ENCODE peak calls at places on chromosomes 4 and X, in seven cellular contexts. M, D, V, T, K, N and Q are unnamed samples. For H3K4me1, the result is how much of the 10 kb centered on the place peaks cover.

GRCh38 chrX:135528756-135529155 is 8.3 kb downstream of the INTS6L start:
- DNase-seq in M (no peak), D (no peak), V (no peak), T (no peak), K (no peak), N (no peak), Q (no peak)

GRCh38 chr4:88027611-88028608 is 20.5 kb downstream of the PKD2 start:
- DNase-seq in M (no peak), D (no peak), V (no peak), T (no peak), K (peak), N (no peak), Q (no peak)

GRCh38 chrX:31497086-31497485 is 425.2 kb upstream of the FTHL17 start:
- DNase-seq in M (no peak), D (no peak), V (no peak), T (no peak), K (peak), N (no peak), Q (no peak)

GRCh38 chr4:53844133-53844532 is 220.3 kb downstream of the CHIC2 start:
- DNase-seq in M (no peak), D (no peak), V (no peak), T (no peak), K (no peak), N (no peak), Q (no peak)

GRCh38 chr4:169102011-169102410 is 92.0 kb upstream of the CBR4 start:
- DNase-seq in M (no peak), D (no peak), V (no peak), T (no peak), K (peak), N (no peak), Q (no peak)

GRCh38 chrX:9859711-9860555 is 73.7 kb downstream of the SHROOM2 start:
- DNase-seq in M (no peak), D (no peak), V (no peak), T (no peak), K (peak), N (no peak), Q (no peak)

GRCh38 chr4:82601242-82602015 is 39.6 kb upstream of the TMEM150C start:
- DNase-seq in M (no peak), D (peak), V (no peak), T (no peak), K (no peak), N (no peak), Q (no peak)

GRCh38 chr4:14857986-14858385 is 144.3 kb upstream of the CPEB2 start:
- DNase-seq in M (no peak), D (no peak), V (no peak), T (no peak), K (no peak), N (no peak), Q (no peak)

GRCh38 chr4:675980-676870 is 1.9 kb downstream of the MYL5 start:
- DNase-seq in M (no peak), D (no peak), V (no peak), T (no peak), K (no peak), N (no peak), Q (peak)

GRCh38 chr4:32140636-32141035 is 1420.5 kb downstream of the PCDH7 start:
- DNase-seq in M (peak), D (no peak), V (no peak), T (no peak), K (peak), N (no peak), Q (no peak)

GRCh38 chrX:47862680-47863079 is 26.0 kb downstream of the ZNF81 start:
- DNase-seq in M (no peak), D (no peak), V (no peak), T (no peak), K (no peak), N (no peak), Q (no peak)

GRCh38 chr4:186554890-186555827 is at the start of gene MTNR1A:
- DNase-seq in M (peak), D (no peak), V (no peak), T (no peak), K (peak), N (no peak), Q (no peak)

GRCh38 chr4:5638976-5639375 is 69.4 kb downstream of the EVC2 start:
- DNase-seq in M (no peak), D (no peak), V (no peak), T (no peak), K (peak), N (no peak), Q (no peak)

GRCh38 chr4:26039950-26040349 is 125.9 kb downstream of the SMIM20 start:
- DNase-seq in M (no peak), D (no peak), V (no peak), T (no peak), K (no peak), N (no peak), Q (no peak)

GRCh38 chr4:168917150-168917779 is 92.8 kb downstream of the CBR4 start:
- DNase-seq in M (peak), D (peak), V (no peak), T (no peak), K (peak), N (no peak), Q (no peak)

DNA sequence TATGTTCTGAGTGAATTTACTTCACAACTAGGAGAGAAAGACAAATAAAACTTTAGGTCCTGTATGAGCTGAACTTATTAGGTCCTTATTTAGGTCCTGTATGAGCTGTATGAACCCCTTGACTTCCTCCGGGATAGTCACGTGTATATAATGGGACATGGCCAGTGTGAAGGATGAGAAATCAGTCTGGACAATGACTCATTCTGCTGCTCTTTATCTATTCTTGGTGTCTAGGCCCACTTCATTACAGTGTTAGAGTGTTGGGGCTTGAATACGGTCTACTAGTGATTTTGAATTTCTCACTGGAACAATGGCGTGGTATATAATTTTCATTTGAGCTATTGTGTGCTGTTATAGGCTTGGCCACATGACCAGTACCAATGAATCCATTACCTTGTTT is 21.9 kb downstream of the STK26 start:
- DNase-seq in M (no peak), D (no peak), V (no peak), T (no peak), K (peak), N (no peak), Q (no peak)
- H3K4me1 ChIP-seq in M (under half), D (under half), V (under half), T (under half), K (under half), N (under half), Q (under half)

GRCh38 chrX:71107245-71107644 is 705 bp upstream of the CXorf65 start:
- DNase-seq in M (no peak), D (no peak), V (no peak), T (no peak), K (no peak), N (no peak), Q (no peak)

GRCh38 chrX:71107762-71108360 is 1.3 kb upstream of the CXorf65 start:
- DNase-seq in M (no peak), D (no peak), V (peak), T (peak), K (no peak), N (peak), Q (no peak)

GRCh38 chrX:71106427-71106826 is at the start of gene CXorf65:
- DNase-seq in M (no peak), D (no peak), V (no peak), T (no peak), K (no peak), N (no peak), Q (no peak)

GRCh38 chrX:71103110-71103983 is 3.2 kb downstream of the CXorf65 start:
- DNase-seq in M (peak), D (no peak), V (peak), T (peak), K (no peak), N (peak), Q (no peak)

GRCh38 chrX:71105638-71106037 is 902 bp downstream of the CXorf65 start:
- DNase-seq in M (no peak), D (no peak), V (peak), T (no peak), K (no peak), N (no peak), Q (no peak)
- H3K4me1 ChIP-seq in M (under half), D (under half), V (half or more), T (under half), K (under half), N (under half), Q (under half)

GRCh38 chr4:8227201-8227770 is 28.2 kb downstream of the SH3TC1 start:
- DNase-seq in M (no peak), D (no peak), V (no peak), T (no peak), K (no peak), N (no peak), Q (peak)
- H3K4me1 ChIP-seq in M (under half), D (under half), V (half or more), T (under half), K (under half), N (under half), Q (under half)

GRCh38 chr4:7900351-7900750 is 39.3 kb downstream of the AFAP1 start:
- DNase-seq in M (no peak), D (no peak), V (no peak), T (no peak), K (no peak), N (peak), Q (no peak)
- H3K4me1 ChIP-seq in M (under half), D (half or more), V (under half), T (under half), K (under half), N (half or more), Q (under half)

DNA sequence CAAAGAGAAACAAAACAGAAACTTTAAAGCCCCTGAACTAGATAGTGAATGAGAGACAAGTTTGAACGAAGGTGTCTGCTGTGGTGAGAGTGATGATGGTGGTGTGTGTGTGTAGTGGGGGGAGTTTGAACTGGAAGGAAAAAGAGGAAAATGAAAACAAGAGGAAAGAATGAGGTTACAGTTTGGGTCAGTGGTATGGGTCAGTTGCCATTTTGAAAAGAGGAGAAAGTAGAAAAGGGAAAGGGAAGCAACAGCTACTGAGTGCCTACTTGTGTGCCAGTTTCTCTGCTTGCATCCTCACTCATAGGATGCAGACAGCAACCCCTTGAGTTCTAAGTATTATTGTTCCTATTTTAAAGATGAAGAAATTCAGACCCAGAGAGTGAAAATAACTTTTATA is 26.0 kb downstream of the NHSL2 start:
- DNase-seq in M (no peak), D (no peak), V (no peak), T (no peak), K (no peak), N (no peak), Q (no peak)
- H3K4me1 ChIP-seq in M (under half), D (under half), V (under half), T (under half), K (under half), N (under half), Q (under half)

GRCh38 chr4:41204400-41204978 is 9.9 kb downstream of the APBB2 start:
- DNase-seq in M (peak), D (no peak), V (no peak), T (peak), K (peak), N (no peak), Q (peak)
- H3K4me1 ChIP-seq in M (under half), D (half or more), V (under half), T (under half), K (under half), N (under half), Q (under half)

GRCh38 chrX:67342138-67342537 is 201.7 kb upstream of the AR start:
- DNase-seq in M (no peak), D (no peak), V (no peak), T (no peak), K (no peak), N (no peak), Q (no peak)
- H3K4me1 ChIP-seq in M (under half), D (under half), V (under half), T (under half), K (under half), N (under half), Q (under half)

DNA sequence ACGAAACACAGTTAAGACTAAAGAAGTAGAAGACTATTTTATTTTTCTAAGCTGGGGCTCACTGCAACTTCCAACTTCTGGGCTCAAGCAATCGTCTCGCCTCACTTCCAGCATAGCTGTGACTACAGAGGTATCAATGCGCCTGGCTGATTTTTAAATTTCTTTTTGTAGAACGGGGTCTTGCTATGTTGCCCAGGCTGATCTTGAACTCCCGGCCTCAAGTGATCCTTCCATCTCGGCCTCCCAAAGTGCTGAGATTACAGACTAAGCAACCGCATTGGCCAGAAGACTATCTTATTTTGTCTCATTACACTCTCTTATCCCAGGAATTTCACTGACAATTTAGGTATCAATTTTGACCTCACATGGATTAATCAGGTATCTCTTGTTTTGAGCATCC is 1.2 kb downstream of the LAMTOR3 start:
- DNase-seq in M (no peak), D (no peak), V (no peak), T (no peak), K (no peak), N (no peak), Q (no peak)
- H3K4me1 ChIP-seq in M (under half), D (half or more), V (under half), T (under half), K (under half), N (under half), Q (under half)

DNA sequence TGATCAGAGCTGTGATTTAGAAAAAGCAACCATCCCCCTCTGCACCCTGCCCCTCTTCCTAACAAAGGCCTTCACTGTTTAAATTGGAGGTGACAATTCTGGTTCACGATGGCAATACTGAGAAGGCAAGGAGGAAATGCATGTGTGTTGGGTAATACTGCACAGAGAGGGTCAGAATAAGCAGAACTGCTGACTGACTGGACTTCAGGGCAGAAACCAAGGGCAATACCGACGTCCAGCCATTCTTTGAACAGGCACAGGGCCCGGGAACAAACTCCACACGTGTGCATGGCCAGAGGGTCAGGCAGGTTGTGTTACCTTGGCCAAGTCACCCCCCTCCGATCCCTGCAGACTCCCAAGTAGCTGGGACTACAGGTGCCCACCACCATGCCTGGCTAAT is 6.0 kb downstream of the ACSL1 start:
- DNase-seq in M (no peak), D (no peak), V (no peak), T (no peak), K (no peak), N (no peak), Q (no peak)
- H3K4me1 ChIP-seq in M (under half), D (half or more), V (under half), T (under half), K (under half), N (under half), Q (under half)